ENCODE peak calls at places on chromosomes 11 and 22, in eight cellular contexts. K is right lobe of liver; O is naive thymus-derived CD4-positive, alpha-beta T cell; R is heart right ventricle; Y is GM23248; S is transverse colon; F is A549; E is CD4-positive, CD25-positive, alpha-beta regulatory T cell. A is an unnamed sample.
A peak's percentile ranks its signal among the peaks of the same experiment; 100 is the strongest.

GRCh38 chr11:86818466-86819282 is 18.3 kb downstream of the PRSS23 start:
- DNase-seq in K (no peak), O (peak; percentile 13), R (peak; percentile 20), Y (peak; percentile 90), S (no peak), F (peak; percentile 60), E (no peak), A (peak; percentile 31)

GRCh38 chr11:76590631-76590950 is 80.0 kb downstream of the LRRC32 start:
- DNase-seq in K (no peak), O (no peak), R (no peak), Y (no peak), S (no peak), F (no peak), E (no peak), A (no peak)

GRCh38 chr11:75853971-75854370 is 39.0 kb downstream of the UVRAG start:
- DNase-seq in K (no peak), O (no peak), R (no peak), Y (no peak), S (no peak), F (no peak), E (no peak), A (no peak)

GRCh38 chr11:108591893-108592292 is 1.7 kb downstream of the EXPH5 start:
- DNase-seq in K (no peak), O (no peak), R (no peak), Y (no peak), S (peak; percentile 67), F (no peak), E (no peak), A (no peak)

GRCh38 chr11:120244966-120245365 is 5.0 kb downstream of the POU2F3 start:
- DNase-seq in K (no peak), O (no peak), R (no peak), Y (no peak), S (no peak), F (no peak), E (no peak), A (no peak)

GRCh38 chr22:48517039-48518030 is 1310.3 kb downstream of the BRD1 start:
- DNase-seq in K (no peak), O (no peak), R (no peak), Y (peak; percentile 23), S (no peak), F (peak; percentile 11), E (no peak), A (no peak)

GRCh38 chr11:35945137-35945518 is 1.3 kb downstream of the LDLRAD3 start:
- DNase-seq in K (no peak), O (no peak), R (no peak), Y (no peak), S (no peak), F (no peak), E (no peak), A (no peak)

GRCh38 chr11:69106124-69106811 is 49.5 kb upstream of the SMIM38 start:
- DNase-seq in K (peak; percentile 43), O (no peak), R (no peak), Y (no peak), S (no peak), F (no peak), E (no peak), A (no peak)

GRCh38 chr11:93741882-93742226 is 382 bp downstream of the C11orf54 start:
- DNase-seq in K (peak; percentile 76), O (no peak), R (peak; percentile 29), Y (peak; percentile 74), S (peak; percentile 72), F (peak; percentile 71), E (no peak), A (no peak)

GRCh38 chr11:45079075-45079444 is 67.4 kb upstream of the PRDM11 start:
- DNase-seq in K (no peak), O (no peak), R (no peak), Y (no peak), S (peak; percentile 24), F (no peak), E (no peak), A (no peak)

DNA sequence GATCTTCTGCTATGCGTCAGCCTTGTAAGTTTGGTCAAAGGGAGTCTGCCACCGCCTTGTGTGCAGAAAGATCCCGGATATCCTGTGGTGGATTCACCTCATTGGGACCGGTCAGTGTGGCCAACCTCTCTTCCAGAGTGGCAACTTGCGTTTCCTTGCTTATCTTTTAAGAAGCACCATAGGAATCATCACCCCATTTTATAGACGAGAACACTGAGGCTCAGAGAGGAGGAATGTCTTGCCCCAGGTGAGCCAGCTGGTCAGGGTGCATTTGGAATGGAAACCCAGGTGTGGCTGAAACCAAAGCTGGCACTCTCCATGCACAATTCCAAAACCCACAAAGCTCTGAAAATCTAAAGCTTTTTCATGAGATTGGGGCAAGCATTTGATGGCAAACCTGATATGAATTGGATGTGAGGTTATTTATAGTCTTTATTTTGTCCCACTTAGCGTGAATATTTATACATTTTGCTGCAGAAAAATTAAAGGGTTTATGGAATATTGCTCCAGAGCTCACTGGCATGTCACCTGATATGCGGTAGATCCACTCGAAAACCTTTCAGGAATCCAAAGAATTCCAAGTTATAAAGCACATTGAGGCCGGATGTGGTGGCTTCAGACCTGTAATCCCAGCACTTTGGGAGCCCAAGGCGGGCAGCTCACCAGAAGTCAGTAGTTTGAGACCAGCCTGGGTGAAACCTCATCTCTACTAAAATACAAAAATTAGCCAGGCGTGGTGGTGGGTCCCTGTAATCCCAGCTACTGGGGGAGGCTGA is 12.1 kb upstream of the EIF3D start:
- DNase-seq in K (peak; percentile 11), O (no peak), R (no peak), Y (no peak), S (no peak), F (no peak), E (no peak), A (no peak)
- H3K9me3 ChIP-seq in K (no peaks in the 10 kb centered on the region), O (no peaks in the 10 kb centered on the region), R (no peaks in the 10 kb centered on the region), Y (no peaks in the 10 kb centered on the region), S (no peaks in the 10 kb centered on the region), F (no peaks in the 10 kb centered on the region), E (no peaks in the 10 kb centered on the region), A (no peaks in the 10 kb centered on the region)

GRCh38 chr11:1033016-1033798 is 3.3 kb downstream of the MUC6 start:
- DNase-seq in K (no peak), O (no peak), R (no peak), Y (no peak), S (no peak), F (no peak), E (no peak), A (no peak)
- H3K9me3 ChIP-seq in K (no peaks in the 10 kb centered on the region), O (no peaks in the 10 kb centered on the region), R (no peaks in the 10 kb centered on the region), Y (no peaks in the 10 kb centered on the region), S (no peaks in the 10 kb centered on the region), F (no peaks in the 10 kb centered on the region), E (no peaks in the 10 kb centered on the region), A (no peaks in the 10 kb centered on the region)

GRCh38 chr11:58742981-58743880 is 11.5 kb upstream of the GLYAT start:
- DNase-seq in K (no peak), O (no peak), R (no peak), Y (no peak), S (no peak), F (no peak), E (no peak), A (no peak)
- H3K9me3 ChIP-seq in K (no peaks in the 10 kb centered on the region), O (peaks cover 5% of the 10 kb centered on the region), R (no peaks in the 10 kb centered on the region), Y (no peaks in the 10 kb centered on the region), S (no peaks in the 10 kb centered on the region), F (no peaks in the 10 kb centered on the region), E (peaks cover 4% of the 10 kb centered on the region), A (no peaks in the 10 kb centered on the region)

GRCh38 chr11:54979375-54979774 is 272.7 kb downstream of the OR4A5 start:
- DNase-seq in K (no peak), O (no peak), R (no peak), Y (no peak), S (no peak), F (no peak), E (no peak), A (no peak)
- H3K9me3 ChIP-seq in K (peaks cover 39% of the 10 kb centered on the region), O (peaks cover 8% of the 10 kb centered on the region), R (peaks cover 90% of the 10 kb centered on the region), Y (peaks cover 7% of the 10 kb centered on the region), S (peaks cover 37% of the 10 kb centered on the region), F (peaks cover 2% of the 10 kb centered on the region), E (peaks cover 14% of the 10 kb centered on the region), A (peaks cover 37% of the 10 kb centered on the region)

DNA sequence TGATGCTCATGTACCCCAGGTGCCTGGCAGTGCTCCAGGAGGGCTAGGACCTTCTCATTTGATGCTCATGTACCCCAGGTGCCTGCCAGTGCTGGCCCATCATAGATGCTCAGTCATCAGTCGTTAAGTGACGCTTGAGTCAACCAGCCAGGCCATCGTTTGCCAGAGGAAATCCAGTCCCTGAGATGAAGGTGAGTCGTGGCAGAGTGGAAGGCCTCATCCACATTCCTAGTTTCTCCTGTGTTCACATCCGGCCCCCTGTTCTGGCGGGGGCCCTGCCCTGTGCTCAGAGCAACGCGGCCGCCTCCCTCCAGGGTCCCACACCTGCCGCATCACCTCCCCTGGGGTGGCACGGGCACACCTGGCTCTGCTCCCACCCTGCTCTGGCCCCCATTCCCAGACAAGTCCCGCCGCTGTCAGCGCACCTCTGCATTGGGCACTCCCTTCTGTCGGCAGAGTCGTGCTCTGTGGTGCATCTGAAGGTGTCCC is 279.9 kb downstream of the BRD1 start:
- DNase-seq in K (peak; percentile 17), O (no peak), R (no peak), Y (no peak), S (no peak), F (no peak), E (no peak), A (no peak)
- H3K9me3 ChIP-seq in K (no peaks in the 10 kb centered on the region), O (peaks cover 11% of the 10 kb centered on the region), R (peaks cover 8% of the 10 kb centered on the region), Y (no peaks in the 10 kb centered on the region), S (no peaks in the 10 kb centered on the region), F (no peaks in the 10 kb centered on the region), E (no peaks in the 10 kb centered on the region), A (no peaks in the 10 kb centered on the region)

GRCh38 chr11:133529807-133530500 is 2.3 kb downstream of the OPCML start:
- DNase-seq in K (no peak), O (no peak), R (no peak), Y (no peak), S (no peak), F (no peak), E (no peak), A (no peak)
- H3K9me3 ChIP-seq in K (no peaks in the 10 kb centered on the region), O (no peaks in the 10 kb centered on the region), R (no peaks in the 10 kb centered on the region), Y (no peaks in the 10 kb centered on the region), S (no peaks in the 10 kb centered on the region), F (no peaks in the 10 kb centered on the region), E (no peaks in the 10 kb centered on the region), A (no peaks in the 10 kb centered on the region)

GRCh38 chr11:63494936-63495335 is 4.0 kb upstream of the PLAAT5 start:
- DNase-seq in K (no peak), O (no peak), R (no peak), Y (no peak), S (no peak), F (no peak), E (no peak), A (no peak)
- H3K9me3 ChIP-seq in K (no peaks in the 10 kb centered on the region), O (peaks cover 2% of the 10 kb centered on the region), R (peaks cover 2% of the 10 kb centered on the region), Y (no peaks in the 10 kb centered on the region), S (peaks cover 4% of the 10 kb centered on the region), F (peaks cover 18% of the 10 kb centered on the region), E (peaks cover 10% of the 10 kb centered on the region), A (peaks cover 3% of the 10 kb centered on the region)

GRCh38 chr22:42938449-42938848 is 76.5 kb downstream of the PACSIN2 start:
- DNase-seq in K (no peak), O (no peak), R (no peak), Y (no peak), S (no peak), F (no peak), E (no peak), A (no peak)
- H3K9me3 ChIP-seq in K (no peaks in the 10 kb centered on the region), O (no peaks in the 10 kb centered on the region), R (no peaks in the 10 kb centered on the region), Y (no peaks in the 10 kb centered on the region), S (no peaks in the 10 kb centered on the region), F (no peaks in the 10 kb centered on the region), E (no peaks in the 10 kb centered on the region), A (no peaks in the 10 kb centered on the region)

DNA sequence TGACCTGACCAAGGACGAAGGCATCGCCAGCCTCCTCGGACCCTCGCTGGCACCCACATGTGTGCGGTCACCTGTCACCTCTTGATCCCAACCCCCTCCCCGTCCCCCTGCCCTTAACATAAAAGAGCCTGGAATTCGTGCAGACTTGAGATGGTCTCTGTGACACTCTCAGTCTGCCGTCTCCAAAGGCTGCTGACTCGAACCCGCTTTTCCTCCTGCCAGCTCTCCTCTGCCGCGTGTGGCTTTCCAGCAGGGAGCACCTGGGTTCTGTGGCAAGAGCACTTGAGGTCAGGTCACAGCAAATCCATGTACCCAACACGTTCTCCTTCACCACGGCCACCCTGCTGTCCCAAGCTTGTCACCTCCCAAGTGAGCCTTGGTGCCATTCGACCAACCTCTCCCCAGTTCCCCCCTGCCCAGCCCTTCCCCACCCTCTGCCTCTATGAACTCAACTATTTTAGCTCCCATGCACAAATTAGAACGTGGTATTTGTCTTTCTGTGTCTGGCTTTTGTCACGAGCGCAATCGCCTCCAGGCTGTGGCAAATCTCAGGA is 207.6 kb downstream of the BRD1 start:
- DNase-seq in K (peak; percentile 22), O (no peak), R (no peak), Y (no peak), S (no peak), F (no peak), E (no peak), A (no peak)
- H3K9me3 ChIP-seq in K (no peaks in the 10 kb centered on the region), O (no peaks in the 10 kb centered on the region), R (no peaks in the 10 kb centered on the region), Y (no peaks in the 10 kb centered on the region), S (no peaks in the 10 kb centered on the region), F (no peaks in the 10 kb centered on the region), E (no peaks in the 10 kb centered on the region), A (no peaks in the 10 kb centered on the region)

A was measured in CD4-positive, alpha-beta memory T cell.